ENCODE peak calls at places on chromosome X, in seven cellular contexts. J is CD4-positive, alpha-beta T cell; I is heart right ventricle; R is right atrium auricular region; O is PC-9; S is aorta; F is hepatocyte. Q is an unnamed sample.

GRCh38 chrX:136395271-136395670 is 92.5 kb upstream of the BRS3 start:
- DNase-seq in J (no peak), I (no peak), R (no peak), O (no peak), S (no peak), F (no peak), Q (no peak)

GRCh38 chrX:6985537-6985936 is 162.0 kb upstream of the STS start:
- DNase-seq in J (no peak), I (no peak), R (no peak), O (no peak), S (no peak), F (no peak), Q (no peak)

GRCh38 chrX:1661048-1661921 is 46.4 kb downstream of the ASMT start:
- DNase-seq in J (no peak), I (no peak), R (no peak), O (no peak), S (peak), F (no peak), Q (peak)

GRCh38 chrX:96027363-96027894 is 657.2 kb upstream of the DIAPH2 start:
- DNase-seq in J (no peak), I (no peak), R (no peak), O (no peak), S (no peak), F (no peak), Q (no peak)

GRCh38 chrX:39750798-39751197 is 347.0 kb downstream of the BCOR start:
- DNase-seq in J (no peak), I (no peak), R (no peak), O (no peak), S (no peak), F (no peak), Q (no peak)

GRCh38 chrX:11890843-11891514 is 132.9 kb downstream of the MSL3 start:
- DNase-seq in J (no peak), I (peak), R (no peak), O (no peak), S (no peak), F (no peak), Q (no peak)

GRCh38 chrX:316351-317325 is 2.0 kb downstream of the GTPBP6 start:
- DNase-seq in J (no peak), I (no peak), R (no peak), O (no peak), S (peak), F (no peak), Q (no peak)

GRCh38 chrX:133601116-133601515 is 185.8 kb upstream of the GPC4 start:
- DNase-seq in J (no peak), I (no peak), R (no peak), O (no peak), S (no peak), F (no peak), Q (no peak)

GRCh38 chrX:145630806-145631435 is 186.7 kb upstream of the SLITRK2 start:
- DNase-seq in J (no peak), I (no peak), R (no peak), O (no peak), S (peak), F (no peak), Q (no peak)

GRCh38 chrX:151723156-151723760 is 7.4 kb downstream of the FATE1 start:
- DNase-seq in J (no peak), I (no peak), R (no peak), O (no peak), S (peak), F (no peak), Q (no peak)

GRCh38 chrX:8987672-8988250 is 46.2 kb downstream of the FAM9B start:
- DNase-seq in J (peak), I (no peak), R (no peak), O (no peak), S (no peak), F (peak), Q (no peak)

GRCh38 chrX:42567268-42567667 is 210.7 kb downstream of the PPP1R2C start:
- DNase-seq in J (no peak), I (no peak), R (no peak), O (no peak), S (no peak), F (no peak), Q (no peak)

GRCh38 chrX:121109986-121110385 is 62.6 kb downstream of the GLUD2 start:
- DNase-seq in J (no peak), I (no peak), R (no peak), O (no peak), S (no peak), F (no peak), Q (no peak)

GRCh38 chrX:45324941-45325340 is 124.3 kb upstream of the DIPK2B start:
- DNase-seq in J (no peak), I (no peak), R (no peak), O (no peak), S (no peak), F (no peak), Q (no peak)

DNA sequence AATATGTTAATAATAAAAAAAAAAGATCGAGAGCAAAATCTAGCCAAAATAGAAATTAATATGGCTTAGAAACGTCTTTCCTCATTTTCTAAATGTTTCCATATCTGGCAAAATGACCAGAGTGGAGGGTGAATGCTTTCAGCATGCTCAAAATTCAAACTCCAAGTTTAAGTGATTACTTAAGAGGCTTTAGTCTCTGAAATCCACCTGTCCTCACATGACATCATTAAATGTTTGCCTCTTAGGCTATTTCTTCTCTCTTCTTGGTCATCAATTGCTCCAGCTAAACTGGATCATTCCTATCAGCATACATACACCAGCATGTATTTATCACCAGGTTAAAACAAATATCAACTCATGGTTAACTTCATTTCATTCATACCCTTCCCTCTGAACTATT is 54.5 kb upstream of the ATXN3L start:
- DNase-seq in J (no peak), I (no peak), R (no peak), O (no peak), S (no peak), F (no peak), Q (no peak)
- H3K27ac ChIP-seq in J (no peak), I (no peak), R (no peak), O (no peak), S (no peak), F (no peak), Q (no peak)

GRCh38 chrX:49064303-49064702 is 5.5 kb downstream of the CCDC120 start:
- DNase-seq in J (no peak), I (no peak), R (no peak), O (no peak), S (no peak), F (no peak), Q (no peak)
- H3K27ac ChIP-seq in J (no peak), I (no peak), R (no peak), O (no peak), S (no peak), F (no peak), Q (no peak)

DNA sequence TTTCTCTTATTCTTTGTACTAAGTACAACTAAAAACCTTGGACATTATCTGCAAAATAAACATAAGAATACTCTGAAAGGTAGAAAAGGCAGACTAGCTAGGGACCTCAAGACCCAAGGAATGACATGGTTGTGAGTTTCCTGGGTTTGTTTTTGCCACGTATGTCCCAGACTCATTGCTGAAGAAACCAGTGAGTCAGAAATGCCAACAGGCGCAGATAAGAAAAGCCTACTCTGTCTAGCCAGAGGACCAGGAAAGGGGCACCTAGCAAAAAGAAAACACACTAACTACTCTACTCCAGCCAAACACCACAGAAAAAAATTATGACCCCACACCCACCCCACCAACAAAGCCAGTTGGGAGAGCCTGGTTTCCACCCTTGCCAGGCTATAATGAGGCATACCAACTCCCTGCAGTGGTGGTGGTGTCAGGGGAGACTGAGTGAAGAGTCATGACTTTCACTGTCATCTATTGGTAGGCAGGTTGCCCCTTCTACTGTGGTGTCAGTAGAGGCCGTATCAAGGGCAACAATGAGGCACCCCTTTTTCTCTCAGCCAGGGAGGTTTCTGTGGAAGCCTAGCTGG is 10.9 kb downstream of the MTMR1 start:
- DNase-seq in J (no peak), I (no peak), R (no peak), O (no peak), S (no peak), F (no peak), Q (no peak)
- H3K27ac ChIP-seq in J (no peak), I (no peak), R (no peak), O (no peak), S (peak), F (peak), Q (no peak)

DNA sequence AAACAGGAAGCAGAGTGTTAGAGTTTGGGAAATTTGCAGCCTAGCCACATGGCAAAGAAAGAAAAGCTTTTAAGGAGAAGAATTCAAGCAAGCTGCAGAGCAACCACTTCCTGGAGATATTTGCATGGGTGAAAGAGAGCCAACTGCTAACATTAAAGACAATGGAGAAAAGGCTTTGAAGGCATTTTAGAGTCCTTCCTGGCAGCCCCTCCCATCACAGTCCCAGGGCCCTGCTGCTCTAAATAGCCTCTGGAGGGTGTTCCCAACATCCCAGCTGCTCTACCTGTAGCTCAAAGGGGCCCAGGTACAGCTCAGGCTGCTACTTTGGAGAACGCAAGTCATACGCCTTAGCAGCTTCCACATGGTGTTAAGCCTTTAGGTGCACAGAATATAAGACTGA is 235.9 kb upstream of the FMR1 start:
- DNase-seq in J (no peak), I (no peak), R (no peak), O (no peak), S (no peak), F (no peak), Q (no peak)
- H3K27ac ChIP-seq in J (no peak), I (no peak), R (no peak), O (no peak), S (no peak), F (no peak), Q (no peak)

GRCh38 chrX:23810279-23810678 is 27.3 kb downstream of the SAT1 start:
- DNase-seq in J (no peak), I (no peak), R (no peak), O (no peak), S (no peak), F (no peak), Q (no peak)
- H3K27ac ChIP-seq in J (no peak), I (no peak), R (no peak), O (no peak), S (no peak), F (no peak), Q (no peak)

GRCh38 chrX:86887341-86887740 is 630.3 kb upstream of the KLHL4 start:
- DNase-seq in J (no peak), I (no peak), R (no peak), O (no peak), S (no peak), F (no peak), Q (no peak)
- H3K27ac ChIP-seq in J (no peak), I (no peak), R (no peak), O (no peak), S (no peak), F (no peak), Q (no peak)